ENCODE peak calls at places on chromosome 22, in ten cellular contexts. S is effector memory CD4-positive, alpha-beta T cell; W is ELR; C is T-cell; H is activated T-cell treated with anti-CD3 and anti-CD28 coated beads for 1 hour; L is NB4; X is DMS153; E is activated CD4-positive, alpha-beta T cell treated with anti-CD3 and anti-CD28 coated beads, Interleukin-2, amount 10 ng/mL, durations not matched to agents 7 days and 5 days; Z is RPMI8226; Q is SW 1271. J is an unnamed sample.

GRCh38 chr22:46714550-46714949 is 23.5 kb downstream of the CERK start:
- DNase-seq in L (no peak), Z (no peak), E (no peak), X (no peak), H (no peak), Q (no peak), C (no peak), S (no peak), W (no peak), J (no peak)

GRCh38 chr22:50247748-50248147 is 2.9 kb upstream of the TUBGCP6 start:
- DNase-seq in L (no peak), C (peak), S (peak), Q (no peak), H (no peak), Z (peak), X (peak), W (peak), E (peak), J (peak)

GRCh38 chr22:32828150-32828549 is 26.6 kb downstream of the TIMP3 start:
- DNase-seq in L (no peak), H (no peak), C (no peak), W (peak), Q (no peak), E (no peak), S (no peak), Z (no peak), X (no peak), J (no peak)

GRCh38 chr22:46131151-46131587 is 19.2 kb upstream of the PPARA start:
- DNase-seq in S (no peak), H (no peak), E (no peak), Q (no peak), C (no peak), L (no peak), Z (no peak), X (no peak), W (no peak), J (no peak)

GRCh38 chr22:43541462-43542407 is 129.9 kb downstream of the MPPED1 start:
- DNase-seq in X (no peak), Z (no peak), H (no peak), E (no peak), C (no peak), S (no peak), L (no peak), W (no peak), Q (no peak), J (no peak)

GRCh38 chr22:17664414-17665045 is 26.0 kb downstream of the BCL2L13 start:
- DNase-seq in W (no peak), Z (no peak), Q (no peak), C (no peak), X (no peak), H (no peak), E (no peak), L (no peak), S (no peak), J (no peak)

GRCh38 chr22:50498322-50498861 is 9.1 kb downstream of the LMF2 start:
- DNase-seq in X (peak), E (peak), C (peak), H (peak), W (peak), S (peak), L (peak), Z (peak), Q (no peak), J (peak)

GRCh38 chr22:39277135-39277607 is 32.4 kb upstream of the PDGFB start:
- DNase-seq in H (no peak), Z (no peak), W (peak), E (no peak), C (no peak), X (no peak), Q (no peak), S (no peak), L (no peak), J (no peak)

GRCh38 chr22:42299586-42300285 is 29.3 kb upstream of the TCF20 start:
- DNase-seq in E (peak), W (no peak), S (peak), Q (no peak), H (peak), X (no peak), Z (peak), C (peak), L (peak), J (peak)

GRCh38 chr22:46054878-46055158 is 77.9 kb upstream of the WNT7B start:
- DNase-seq in S (no peak), E (no peak), W (peak), X (no peak), C (no peak), Z (no peak), L (no peak), H (no peak), Q (no peak), J (no peak)

GRCh38 chr22:35517769-35518530 is 22.7 kb upstream of the RASD2 start:
- DNase-seq in Q (no peak), C (no peak), H (no peak), Z (no peak), X (no peak), L (no peak), W (no peak), E (no peak), S (no peak), J (peak)

GRCh38 chr22:47195156-47195675 is 432.8 kb downstream of the TBC1D22A start:
- DNase-seq in Q (no peak), S (no peak), W (no peak), E (no peak), L (no peak), Z (no peak), C (no peak), X (no peak), H (no peak), J (no peak)

GRCh38 chr22:31530816-31531180 is 34.5 kb downstream of the SFI1 start:
- DNase-seq in X (no peak), H (no peak), L (no peak), S (no peak), C (no peak), E (no peak), Q (no peak), W (peak), Z (no peak), J (no peak)

GRCh38 chr22:49871482-49871881 is 17.8 kb downstream of the ZBED4 start:
- DNase-seq in W (peak), L (no peak), Z (no peak), Q (no peak), X (no peak), H (no peak), C (no peak), E (no peak), S (no peak), J (no peak)

GRCh38 chr22:31800065-31800464 is 46.2 kb downstream of the DEPDC5 start:
- DNase-seq in Z (no peak), W (peak), Q (peak), L (no peak), X (no peak), S (no peak), H (no peak), E (no peak), C (no peak), J (no peak)

GRCh38 chr22:46224044-46224746 is 25.9 kb downstream of the CDPF1 start:
- DNase-seq in X (no peak), Q (no peak), L (no peak), W (no peak), S (no peak), E (no peak), H (no peak), Z (no peak), C (no peak), J (no peak)

GRCh38 chr22:43883012-43883661 is 8.7 kb downstream of the PNPLA5 start:
- DNase-seq in S (no peak), H (peak), E (peak), X (peak), C (peak), Z (peak), L (peak), Q (peak), W (peak), J (peak)

J was measured in NCI-H82.